ENCODE peak calls at places on chromosomes 4 and X, in nine cellular contexts. E, K, U, T, R, W, P, O and Y are unnamed samples.

GRCh38 chrX:122203399-122203798 is 980.7 kb upstream of the GRIA3 start:
- DNase-seq in E (no peak), K (no peak), U (no peak), T (no peak), R (no peak), W (no peak), P (no peak), O (no peak), Y (no peak)

GRCh38 chr4:118077767-118078105 is 43.5 kb downstream of the NDST3 start:
- DNase-seq in E (no peak), K (no peak), U (no peak), T (no peak), R (no peak), W (no peak), P (no peak), O (no peak), Y (no peak)

GRCh38 chr4:7547368-7548040 is 112.8 kb upstream of the PSAPL1 start:
- DNase-seq in E (peak), K (no peak), U (no peak), T (peak), R (no peak), W (no peak), P (no peak), O (no peak), Y (no peak)

GRCh38 chr4:78517050-78517652 is 34.4 kb upstream of the ANXA3 start:
- DNase-seq in E (no peak), K (peak), U (no peak), T (peak), R (peak), W (no peak), P (no peak), O (no peak), Y (no peak)

GRCh38 chr4:79597266-79597665 is 189.2 kb upstream of the GK2 start:
- DNase-seq in E (no peak), K (peak), U (no peak), T (peak), R (no peak), W (no peak), P (no peak), O (no peak), Y (no peak)

GRCh38 chr4:4456351-4456750 is 69.4 kb downstream of the NSG1 start:
- DNase-seq in E (no peak), K (no peak), U (no peak), T (no peak), R (no peak), W (no peak), P (no peak), O (no peak), Y (no peak)

GRCh38 chr4:8528713-8529112 is 51.5 kb upstream of the GPR78 start:
- DNase-seq in E (no peak), K (peak), U (no peak), T (peak), R (no peak), W (no peak), P (no peak), O (no peak), Y (no peak)

GRCh38 chr4:140071806-140072205 is 82.2 kb downstream of the MAML3 start:
- DNase-seq in E (peak), K (peak), U (peak), T (peak), R (peak), W (no peak), P (peak), O (no peak), Y (no peak)

GRCh38 chr4:36152712-36153111 is 91.6 kb downstream of the ARAP2 start:
- DNase-seq in E (no peak), K (no peak), U (no peak), T (no peak), R (no peak), W (no peak), P (no peak), O (peak), Y (no peak)

GRCh38 chrX:150460781-150461180 is 97.7 kb downstream of the MAMLD1 start:
- DNase-seq in E (no peak), K (no peak), U (no peak), T (no peak), R (no peak), W (no peak), P (no peak), O (no peak), Y (no peak)

GRCh38 chr4:168933423-168933822 is 76.6 kb downstream of the CBR4 start:
- DNase-seq in E (no peak), K (no peak), U (no peak), T (no peak), R (no peak), W (no peak), P (no peak), O (no peak), Y (no peak)

GRCh38 chrX:139738581-139738980 is 30.6 kb upstream of the MCF2 start:
- DNase-seq in E (no peak), K (no peak), U (no peak), T (peak), R (peak), W (no peak), P (no peak), O (peak), Y (no peak)

GRCh38 chrX:39821011-39821708 is 276.6 kb downstream of the BCOR start:
- DNase-seq in E (peak), K (peak), U (no peak), T (peak), R (no peak), W (peak), P (no peak), O (peak), Y (peak)

GRCh38 chrX:53279296-53280237 is 1.8 kb downstream of the IQSEC2 start:
- DNase-seq in E (no peak), K (no peak), U (no peak), T (no peak), R (no peak), W (no peak), P (peak), O (no peak), Y (no peak)

GRCh38 chrX:135087867-135088266 is 32.5 kb downstream of the ETDB start:
- DNase-seq in E (no peak), K (no peak), U (no peak), T (no peak), R (no peak), W (no peak), P (no peak), O (no peak), Y (no peak)

GRCh38 chrX:116317409-116317808 is 119.0 kb upstream of the SLC6A14 start:
- DNase-seq in E (no peak), K (peak), U (no peak), T (no peak), R (no peak), W (peak), P (no peak), O (peak), Y (no peak)

GRCh38 chr4:167114416-167114971 is 119.8 kb downstream of the SPOCK3 start:
- DNase-seq in E (no peak), K (no peak), U (no peak), T (no peak), R (no peak), W (no peak), P (no peak), O (no peak), Y (no peak)

GRCh38 chrX:23341452-23341851 is 6.8 kb downstream of the PTCHD1 start:
- DNase-seq in E (no peak), K (no peak), U (no peak), T (no peak), R (no peak), W (no peak), P (no peak), O (peak), Y (no peak)

DNA sequence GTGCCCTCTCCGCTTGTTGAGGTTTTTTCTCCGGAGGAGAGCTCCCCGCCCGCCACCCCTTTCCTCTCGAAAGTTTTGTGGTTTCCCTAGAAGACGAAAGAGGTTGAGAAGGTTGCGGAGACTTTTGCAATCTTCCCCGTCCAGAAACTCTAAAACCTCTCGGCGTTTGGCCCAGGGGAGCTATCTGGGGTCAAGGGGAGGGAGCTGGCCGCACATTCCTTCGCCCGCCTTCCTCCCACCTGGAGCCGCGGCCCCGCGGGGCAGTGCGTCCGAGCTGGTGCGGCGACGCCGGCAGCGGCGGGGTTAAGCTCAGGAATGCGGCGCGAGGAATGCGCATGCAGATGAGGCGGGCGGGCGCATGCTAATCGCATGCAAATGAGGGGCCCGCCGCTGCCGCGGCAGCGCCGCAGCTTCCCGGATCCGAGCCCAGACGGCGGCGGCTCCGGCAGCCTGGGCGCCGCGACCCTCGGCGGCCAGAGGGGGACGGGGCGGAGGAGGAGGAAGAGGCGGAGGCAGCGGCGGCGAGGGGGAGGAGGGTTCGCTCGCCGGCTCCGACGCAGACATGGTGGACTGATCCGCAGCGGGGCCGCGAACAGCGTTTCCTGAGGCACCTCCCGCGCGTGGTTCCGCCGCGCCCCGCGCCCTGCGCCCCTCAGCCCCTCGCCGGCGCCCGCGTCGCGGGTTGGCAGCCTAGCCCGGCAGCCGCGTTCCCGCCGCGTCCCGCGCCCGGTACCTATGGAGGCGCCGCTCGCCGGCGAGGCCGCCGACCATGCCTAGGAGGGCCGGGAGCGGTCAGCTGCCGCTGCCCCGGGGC is at the start of gene WWC2:
- DNase-seq in E (peak), K (peak), U (peak), T (peak), R (peak), W (peak), P (peak), O (peak), Y (peak)
- TF ChIP-seq CTCF in E (no peak), K (no peak), U (no peak), T (peak), R (no peak), W (no peak), P (no peak), O (no peak), Y (peak)

GRCh38 chrX:92232182-92232581 is 453.0 kb downstream of the PCDH11X start:
- DNase-seq in E (no peak), K (no peak), U (no peak), T (peak), R (no peak), W (no peak), P (no peak), O (no peak), Y (no peak)
- TF ChIP-seq CTCF in E (peak), K (no peak), U (no peak), T (peak), R (no peak), W (peak), P (no peak), O (no peak), Y (peak)

DNA sequence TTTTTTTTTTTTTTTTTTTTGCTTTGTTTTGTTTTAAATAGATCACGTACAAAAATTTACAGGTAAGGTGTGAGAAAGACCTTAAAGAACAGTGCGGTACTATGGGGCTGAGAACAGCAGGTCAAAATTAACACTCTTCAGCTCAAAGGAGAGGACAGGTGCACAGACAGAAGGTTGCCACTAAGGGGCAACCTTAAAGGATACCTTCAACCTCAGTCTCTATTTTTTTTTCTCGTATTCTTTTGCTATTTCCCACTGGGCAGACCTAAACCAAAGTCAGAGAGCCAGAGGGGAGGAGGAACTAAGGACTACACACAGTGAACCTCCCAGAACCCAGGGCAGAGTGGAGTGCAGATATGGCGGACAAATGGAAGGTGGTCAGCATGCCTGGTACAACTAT is 1984.3 kb upstream of the IGFBP7 start:
- DNase-seq in E (no peak), K (no peak), U (no peak), T (no peak), R (no peak), W (no peak), P (no peak), O (no peak), Y (no peak)
- TF ChIP-seq CTCF in E (no peak), K (no peak), U (no peak), T (no peak), R (no peak), W (no peak), P (no peak), O (no peak), Y (peak)

GRCh38 chr4:152394786-152395185 is 141.1 kb downstream of the FBXW7 start:
- DNase-seq in E (no peak), K (no peak), U (no peak), T (no peak), R (no peak), W (no peak), P (no peak), O (no peak), Y (no peak)

GRCh38 chr4:152401424-152401823 is 134.5 kb downstream of the FBXW7 start:
- DNase-seq in E (no peak), K (no peak), U (no peak), T (no peak), R (no peak), W (no peak), P (no peak), O (no peak), Y (no peak)

GRCh38 chr4:152392079-152392478 is 143.8 kb downstream of the FBXW7 start:
- DNase-seq in E (no peak), K (no peak), U (no peak), T (no peak), R (no peak), W (no peak), P (no peak), O (no peak), Y (no peak)

GRCh38 chr4:152399246-152399645 is 136.6 kb downstream of the FBXW7 start:
- DNase-seq in E (no peak), K (no peak), U (peak), T (no peak), R (no peak), W (no peak), P (no peak), O (no peak), Y (no peak)

DNA sequence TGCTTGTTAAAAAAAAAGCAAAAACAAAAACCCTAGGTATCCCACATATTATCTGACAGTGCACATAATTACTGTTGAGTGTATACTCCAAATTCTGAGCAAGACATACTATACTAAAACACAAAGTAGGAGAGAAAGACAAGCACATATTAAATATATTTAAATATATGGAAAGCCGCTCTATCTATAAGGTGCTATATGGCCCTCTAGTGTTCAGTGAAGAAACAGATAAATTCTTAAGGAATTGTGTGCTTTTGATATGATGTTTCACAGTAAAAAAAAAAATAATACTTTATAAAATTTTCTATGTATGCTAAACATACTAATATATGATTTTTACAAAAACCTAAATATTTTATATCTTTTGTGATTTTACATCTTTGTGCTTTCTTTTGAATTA is 137.8 kb downstream of the FBXW7 start:
- DNase-seq in E (no peak), K (peak), U (no peak), T (peak), R (no peak), W (no peak), P (no peak), O (no peak), Y (no peak)
- TF ChIP-seq CTCF in E (no peak), K (peak), U (no peak), T (peak), R (peak), W (peak), P (peak), O (no peak), Y (peak)

GRCh38 chr4:82031386-82031785 is 342.4 kb downstream of the HNRNPD start:
- DNase-seq in E (no peak), K (no peak), U (no peak), T (no peak), R (no peak), W (no peak), P (no peak), O (no peak), Y (no peak)
- TF ChIP-seq CTCF in E (no peak), K (no peak), U (no peak), T (no peak), R (no peak), W (no peak), P (no peak), O (no peak), Y (no peak)

GRCh38 chr4:27861802-27862201 is 1001.2 kb downstream of the STIM2 start:
- DNase-seq in E (no peak), K (no peak), U (no peak), T (peak), R (no peak), W (no peak), P (no peak), O (no peak), Y (no peak)

DNA sequence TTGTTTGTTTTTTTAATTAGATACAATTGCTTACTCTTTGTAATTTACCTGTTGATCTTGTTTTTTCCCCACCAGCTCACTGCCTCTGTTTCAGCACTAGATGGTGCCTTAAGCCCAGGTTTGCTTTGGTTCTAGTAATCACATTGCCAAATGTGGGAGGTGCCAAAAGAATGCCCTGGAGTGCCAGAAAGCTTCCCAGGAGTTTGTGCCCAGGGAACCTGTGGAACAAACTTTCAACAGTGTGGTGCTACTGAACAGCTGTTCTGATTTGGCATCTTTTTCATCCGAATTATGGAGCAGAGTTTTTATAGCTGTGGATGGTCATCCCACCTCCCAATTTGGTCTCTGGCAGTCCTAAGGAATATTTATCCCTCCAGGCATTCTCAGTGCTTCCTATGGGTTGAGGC is 1000.7 kb downstream of the STIM2 start:
- DNase-seq in E (no peak), K (peak), U (no peak), T (peak), R (no peak), W (no peak), P (no peak), O (peak), Y (no peak)
- TF ChIP-seq CTCF in E (peak), K (peak), U (no peak), T (peak), R (peak), W (no peak), P (peak), O (peak), Y (peak)

DNA sequence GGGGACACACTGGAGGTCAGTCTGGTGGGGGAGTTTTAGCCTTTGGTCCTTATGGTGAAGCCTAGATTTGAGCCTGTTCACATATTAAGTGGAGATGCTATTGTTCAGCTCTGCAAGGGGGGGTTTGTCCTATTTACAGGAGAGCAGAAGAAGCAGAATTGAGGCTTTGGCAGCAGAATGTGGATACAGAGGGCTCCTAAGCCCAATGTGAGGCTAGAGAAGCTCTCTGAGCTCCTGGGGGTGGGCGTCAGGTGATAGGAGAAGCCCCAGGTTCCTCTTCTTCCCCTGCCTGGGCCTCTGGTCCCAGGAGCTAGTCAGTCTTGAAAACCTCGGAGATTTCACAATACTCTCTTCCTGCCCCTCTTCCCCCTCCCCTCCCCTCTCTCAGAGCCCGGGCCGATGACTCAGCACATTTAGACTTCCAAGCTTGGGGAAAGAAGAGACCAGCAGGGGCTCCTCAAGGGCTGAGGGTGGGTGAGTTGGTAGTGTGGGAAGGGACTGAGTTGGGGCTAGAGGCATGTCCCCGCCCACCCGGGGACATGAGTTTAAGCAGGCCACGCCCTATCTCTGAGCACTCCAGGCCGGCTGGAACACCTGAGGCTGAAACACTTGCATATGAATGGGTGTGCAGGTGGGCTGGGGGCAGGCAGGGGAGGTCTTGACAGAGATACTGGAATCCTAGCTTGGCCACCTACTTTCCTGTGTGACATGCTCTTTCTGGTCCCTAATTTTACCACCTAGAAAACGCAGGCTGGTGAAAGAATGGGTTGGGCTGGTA is 3.4 kb downstream of the TFE3 start:
- DNase-seq in E (peak), K (peak), U (peak), T (peak), R (peak), W (peak), P (peak), O (peak), Y (no peak)
- TF ChIP-seq CTCF in E (no peak), K (peak), U (no peak), T (peak), R (no peak), W (no peak), P (no peak), O (no peak), Y (no peak)